ENCODE peak calls at places on chromosome 15, in seven cellular contexts. P is body of pancreas, B is ovary, X is stomach, H is tibial nerve, M is suprapubic skin, N is uterus. F is an unnamed sample.

GRCh38 chr15:85314139-85314538 is 66.3 kb upstream of the AKAP13 start:
- DNase-seq in P (no peak), B (no peak), X (no peak), H (no peak), M (no peak), N (no peak), F (no peak)

GRCh38 chr15:88334436-88334835 is 77.9 kb upstream of the NTRK3 start:
- DNase-seq in P (no peak), B (no peak), X (no peak), H (no peak), M (no peak), N (no peak), F (no peak)

GRCh38 chr15:94031072-94031471 is 200.3 kb upstream of the MCTP2 start:
- DNase-seq in P (no peak), B (no peak), X (no peak), H (no peak), M (no peak), N (no peak), F (no peak)

GRCh38 chr15:22952826-22953579 is 27.2 kb downstream of the CYFIP1 start:
- DNase-seq in P (no peak), B (peak), X (no peak), H (no peak), M (peak), N (no peak), F (no peak)

GRCh38 chr15:45468294-45468693 is 54.3 kb downstream of the SLC30A4 start:
- DNase-seq in P (no peak), B (no peak), X (no peak), H (no peak), M (no peak), N (no peak), F (no peak)

GRCh38 chr15:63255485-63255990 is 21.9 kb upstream of the APH1B start:
- DNase-seq in P (no peak), B (no peak), X (no peak), H (no peak), M (no peak), N (no peak), F (no peak)

GRCh38 chr15:25691544-25692430 is 171.3 kb downstream of the ATP10A start:
- DNase-seq in P (no peak), B (no peak), X (no peak), H (no peak), M (peak), N (no peak), F (no peak)

GRCh38 chr15:79028411-79028964 is 62.1 kb downstream of the RASGRF1 start:
- DNase-seq in P (peak), B (no peak), X (no peak), H (no peak), M (no peak), N (no peak), F (no peak)

GRCh38 chr15:59762558-59762957 is 73.4 kb upstream of the BNIP2 start:
- DNase-seq in P (no peak), B (no peak), X (no peak), H (no peak), M (no peak), N (no peak), F (no peak)

GRCh38 chr15:38148476-38148875 is 104.2 kb upstream of the SPRED1 start:
- DNase-seq in P (no peak), B (no peak), X (no peak), H (no peak), M (no peak), N (no peak), F (no peak)

GRCh38 chr15:101126618-101127502 is 125.0 kb downstream of the CHSY1 start:
- DNase-seq in P (no peak), B (no peak), X (no peak), H (no peak), M (no peak), N (no peak), F (no peak)

GRCh38 chr15:90646662-90647305 is 70.4 kb upstream of the BLM start:
- DNase-seq in P (no peak), B (no peak), X (no peak), H (no peak), M (no peak), N (no peak), F (no peak)

GRCh38 chr15:90643301-90643632 is 73.9 kb upstream of the BLM start:
- DNase-seq in P (no peak), B (no peak), X (no peak), H (no peak), M (no peak), N (no peak), F (no peak)

GRCh38 chr15:90645873-90646605 is 71.1 kb upstream of the BLM start:
- DNase-seq in P (no peak), B (no peak), X (peak), H (no peak), M (no peak), N (no peak), F (no peak)

GRCh38 chr15:90644526-90644925 is 72.6 kb upstream of the BLM start:
- DNase-seq in P (no peak), B (no peak), X (no peak), H (no peak), M (no peak), N (no peak), F (no peak)

GRCh38 chr15:90644946-90645725 is 72.0 kb upstream of the BLM start:
- DNase-seq in P (no peak), B (no peak), X (no peak), H (no peak), M (no peak), N (no peak), F (no peak)
- H3K27ac ChIP-seq in P (no peak), B (no peak), X (no peak), H (peak), M (no peak), N (no peak), F (no peak)

GRCh38 chr15:76905855-76906254 is 715 bp upstream of the SCAPER start:
- DNase-seq in P (no peak), B (peak), X (no peak), H (no peak), M (no peak), N (no peak), F (no peak)

GRCh38 chr15:76901965-76902364 is 3.2 kb downstream of the SCAPER start:
- DNase-seq in P (no peak), B (no peak), X (no peak), H (no peak), M (no peak), N (no peak), F (no peak)

GRCh38 chr15:76905013-76905839 is at the start of gene SCAPER:
- DNase-seq in P (peak), B (peak), X (peak), H (peak), M (peak), N (peak), F (peak)

GRCh38 chr15:76904461-76905012 is 603 bp downstream of the SCAPER start:
- DNase-seq in P (peak), B (no peak), X (peak), H (peak), M (peak), N (peak), F (no peak)

DNA sequence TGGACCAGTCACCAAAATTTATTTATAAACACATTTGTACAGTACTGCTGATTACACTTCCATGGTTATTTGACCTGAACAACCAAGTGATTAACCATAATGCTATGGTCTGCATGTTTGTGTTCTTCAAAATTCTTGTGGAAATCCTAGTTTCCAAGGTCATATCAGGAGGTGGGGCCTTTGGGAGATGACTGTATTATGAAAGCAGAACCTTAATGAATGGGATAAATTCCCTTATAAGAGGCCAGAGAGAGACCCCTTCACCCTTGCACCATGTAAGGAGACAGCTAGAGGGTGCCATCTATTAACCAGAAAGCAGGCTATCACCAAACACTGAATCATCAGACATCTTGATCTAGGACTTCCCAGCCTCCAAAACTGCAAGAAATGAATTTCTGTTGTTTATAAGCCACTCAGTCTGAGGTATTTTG is 1.9 kb downstream of the SCAPER start:
- DNase-seq in P (no peak), B (no peak), X (no peak), H (no peak), M (no peak), N (no peak), F (no peak)
- H3K4me3 ChIP-seq in P (no peak), B (no peak), X (no peak), H (no peak), M (no peak), N (no peak), F (no peak)

GRCh38 chr15:90400759-90401314 is 12.8 kb downstream of the IQGAP1 start:
- DNase-seq in P (peak), B (no peak), X (peak), H (no peak), M (peak), N (peak), F (no peak)
- TF ChIP-seq POLR2A in P (no peak), B (no peak), X (no peak), H (no peak), M (no peak), N (peak), F (no peak)

GRCh38 chr15:66843581-66843980 is 141.5 kb downstream of the SMAD6 start:
- DNase-seq in P (no peak), B (no peak), X (no peak), H (no peak), M (no peak), N (no peak), F (no peak)
- H3K27ac ChIP-seq in P (peak), B (no peak), X (peak), H (peak), M (peak), N (peak), F (peak)

DNA sequence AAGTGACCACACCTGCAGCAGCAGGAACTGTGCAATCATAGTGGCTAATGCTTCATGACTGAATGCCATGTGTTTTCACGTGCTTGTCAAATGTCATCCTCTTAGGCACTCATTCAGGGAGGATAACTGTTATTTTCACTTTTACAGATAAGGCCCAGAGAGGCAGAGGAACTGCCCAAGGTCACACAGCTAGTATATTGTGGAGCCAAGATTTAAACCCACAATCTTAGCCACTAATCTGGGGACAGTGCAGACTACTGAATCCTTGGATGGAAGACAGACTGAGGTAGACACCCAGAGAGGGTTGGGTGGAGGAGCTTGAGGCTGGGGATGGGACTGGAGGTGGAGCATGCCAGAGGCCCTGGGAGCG is 9.8 kb upstream of the CLK3 start:
- DNase-seq in P (no peak), B (no peak), X (no peak), H (no peak), M (no peak), N (no peak), F (no peak)
- H3K4me3 ChIP-seq in P (no peak), B (no peak), X (no peak), H (no peak), M (no peak), N (no peak), F (no peak)

GRCh38 chr15:64991536-64992135 is 1.9 kb upstream of the SPG21 start:
- DNase-seq in P (no peak), B (peak), X (no peak), H (no peak), M (no peak), N (no peak), F (no peak)

GRCh38 chr15:64993290-64993689 is 3.6 kb upstream of the SPG21 start:
- DNase-seq in P (no peak), B (no peak), X (no peak), H (no peak), M (no peak), N (no peak), F (no peak)

GRCh38 chr15:64987136-64987535 is 2.6 kb downstream of the SPG21 start:
- DNase-seq in P (no peak), B (no peak), X (no peak), H (no peak), M (no peak), N (no peak), F (no peak)

GRCh38 chr15:64990168-64990470 is 405 bp upstream of the SPG21 start:
- DNase-seq in P (no peak), B (no peak), X (no peak), H (no peak), M (no peak), N (no peak), F (no peak)

GRCh38 chr15:64989331-64990167 is at the start of gene SPG21:
- DNase-seq in P (peak), B (peak), X (peak), H (peak), M (peak), N (peak), F (peak)
- TF ChIP-seq POLR2A in P (peak), B (peak), X (no peak), H (peak), M (no peak), N (peak), F (peak)

DNA sequence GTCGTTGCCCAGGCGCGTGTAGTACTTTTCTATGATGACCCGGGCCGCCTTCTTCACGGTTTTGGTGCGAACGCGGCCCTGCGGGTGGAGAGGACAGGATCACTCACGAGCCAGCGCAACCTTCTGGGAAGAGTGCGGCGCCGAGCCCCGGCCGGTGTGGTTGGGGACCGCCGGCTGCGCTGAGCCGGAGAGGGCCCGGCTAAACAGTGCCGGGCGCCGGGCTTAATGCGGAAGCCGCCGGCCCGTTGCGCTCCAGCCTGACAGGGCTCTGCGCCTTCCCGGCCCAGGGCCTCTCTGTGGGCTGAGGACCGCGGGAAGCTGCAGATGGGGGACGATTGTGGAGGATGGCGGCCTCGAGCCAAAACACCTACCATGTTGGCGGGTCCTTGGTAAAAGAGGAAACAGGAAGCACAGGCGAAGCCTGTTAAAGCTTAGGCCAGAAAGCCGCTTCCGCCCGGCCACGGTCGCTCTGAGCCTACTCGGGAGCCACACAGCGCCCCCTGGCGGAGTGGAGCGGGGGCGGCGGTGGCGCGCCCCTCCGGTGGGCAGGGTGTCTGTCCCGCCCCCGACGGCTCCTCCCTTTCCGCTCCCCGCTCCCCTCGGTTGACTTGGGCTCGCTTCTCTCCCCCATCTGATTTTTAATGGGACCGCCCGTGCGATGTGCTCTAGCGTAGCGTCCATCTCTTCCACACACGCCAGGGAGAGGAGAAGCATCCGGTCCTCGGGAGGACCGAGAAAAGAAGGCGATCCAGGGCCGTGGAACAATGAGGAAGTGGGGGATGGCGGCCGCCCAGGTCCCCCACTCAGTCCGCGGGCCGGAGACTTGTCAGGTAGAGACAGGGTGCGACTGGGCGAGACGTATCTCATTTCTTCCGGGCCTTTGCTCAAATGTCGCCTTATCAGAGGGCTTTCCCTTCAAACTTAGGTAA is at the start of gene RPS17:
- DNase-seq in P (peak), B (peak), X (peak), H (peak), M (peak), N (peak), F (peak)
- H3K27ac ChIP-seq in P (peak), B (peak), X (peak), H (peak), M (peak), N (peak), F (peak)

GRCh38 chr15:75352186-75352585 is 5.3 kb downstream of the NEIL1 start:
- DNase-seq in P (no peak), B (peak), X (no peak), H (no peak), M (no peak), N (no peak), F (no peak)

GRCh38 chr15:75348034-75348562 is 1.3 kb downstream of the NEIL1 start:
- DNase-seq in P (no peak), B (peak), X (no peak), H (no peak), M (no peak), N (no peak), F (no peak)

GRCh38 chr15:75348563-75349350 is 1.9 kb downstream of the NEIL1 start:
- DNase-seq in P (peak), B (peak), X (peak), H (no peak), M (no peak), N (no peak), F (no peak)

GRCh38 chr15:75350601-75351331 is 3.9 kb downstream of the NEIL1 start:
- DNase-seq in P (no peak), B (no peak), X (no peak), H (no peak), M (no peak), N (no peak), F (no peak)

GRCh38 chr15:75349851-75350588 is 3.2 kb downstream of the NEIL1 start:
- DNase-seq in P (no peak), B (peak), X (peak), H (no peak), M (no peak), N (no peak), F (no peak)
- H3K4me3 ChIP-seq in P (no peak), B (no peak), X (no peak), H (no peak), M (no peak), N (no peak), F (no peak)

GRCh38 chr15:56242576-56243116 is 1.0 kb downstream of the RFX7 start:
- DNase-seq in P (no peak), B (no peak), X (no peak), H (no peak), M (no peak), N (no peak), F (no peak)

GRCh38 chr15:56244237-56244810 is 645 bp upstream of the RFX7 start:
- DNase-seq in P (no peak), B (peak), X (peak), H (no peak), M (peak), N (peak), F (peak)

GRCh38 chr15:56241374-56242085 is 2.1 kb downstream of the RFX7 start:
- DNase-seq in P (no peak), B (no peak), X (no peak), H (no peak), M (no peak), N (no peak), F (no peak)

GRCh38 chr15:56243774-56244236 is at the start of gene RFX7:
- DNase-seq in P (peak), B (peak), X (peak), H (peak), M (peak), N (peak), F (peak)

DNA sequence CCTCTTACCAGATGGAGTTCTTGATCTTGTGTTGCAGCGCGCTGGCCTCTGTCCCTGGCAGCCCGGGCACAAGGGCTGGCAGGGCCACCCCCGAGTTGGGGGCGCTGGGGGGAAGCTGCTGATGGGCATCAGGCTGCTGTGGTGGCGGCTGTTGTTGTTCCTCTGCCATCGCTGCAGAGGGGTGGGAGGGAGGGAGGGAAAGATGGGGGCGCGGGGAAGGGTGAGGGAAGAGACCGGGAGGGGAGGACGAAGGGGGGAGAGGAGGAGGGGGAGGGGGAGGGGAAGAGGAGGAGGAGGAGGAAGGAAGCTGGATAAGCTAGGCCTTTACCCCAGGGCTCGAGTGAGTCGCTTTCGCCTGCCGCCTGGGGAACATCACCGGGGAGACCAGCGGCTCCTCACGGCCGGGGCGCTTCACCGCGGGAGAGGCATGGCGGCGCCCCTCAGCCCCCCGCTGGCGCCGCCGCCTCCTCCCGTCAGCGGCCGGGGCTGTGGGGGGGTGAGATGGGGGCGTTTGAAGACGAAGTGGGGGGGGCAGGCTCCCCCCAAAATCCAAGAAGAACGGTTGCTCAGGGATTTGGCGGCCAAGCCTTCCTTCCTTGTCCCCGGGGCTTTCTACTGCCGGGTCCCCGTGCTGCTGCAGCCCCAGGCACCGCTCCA is 434 bp downstream of the RFX7 start:
- DNase-seq in P (peak), B (no peak), X (peak), H (no peak), M (peak), N (peak), F (peak)
- TF ChIP-seq POLR2A in P (no peak), B (no peak), X (no peak), H (no peak), M (no peak), N (no peak), F (no peak)

F was measured in right lobe of liver.